ENCODE peak calls at places on chromosomes 2 and 18, in eight cellular contexts. C is lower lobe of right lung, U is SK-N-SH, D is keratinocyte, V is transverse colon, W is PC-9, B is aorta, E is stomach. O is an unnamed sample. For H3K9me3, the result is how much of the 10 kb centered on the place peaks cover.

GRCh38 chr2:10170256-10170655 is 47.7 kb downstream of the RRM2 start:
- DNase-seq in W (peak), U (peak), E (no peak), C (no peak), B (no peak), V (no peak), D (no peak), O (no peak)

GRCh38 chr2:232292395-232293154 is 86.0 kb upstream of the ALPP start:
- DNase-seq in W (peak), D (no peak), C (peak), V (peak), U (peak), E (peak), B (no peak), O (peak)

GRCh38 chr2:200399046-200399445 is 92.6 kb downstream of the SPATS2L start:
- DNase-seq in W (no peak), C (no peak), V (no peak), E (no peak), B (no peak), D (no peak), U (no peak), O (no peak)

GRCh38 chr18:45168883-45169585 is 446.2 kb upstream of the SLC14A2 start:
- DNase-seq in C (no peak), D (peak), U (no peak), B (no peak), V (no peak), W (no peak), E (no peak), O (no peak)

GRCh38 chr2:27903649-27904544 is 13.4 kb downstream of the BABAM2 start:
- DNase-seq in E (no peak), C (no peak), V (no peak), W (no peak), U (no peak), B (no peak), D (no peak), O (no peak)

GRCh38 chr2:27723372-27724144 is 48.0 kb upstream of the MRPL33 start:
- DNase-seq in E (peak), W (peak), B (peak), U (peak), D (peak), V (peak), C (peak), O (peak)

GRCh38 chr2:219912530-219912929 is 285.1 kb downstream of the SLC4A3 start:
- DNase-seq in W (no peak), D (no peak), C (no peak), V (no peak), E (no peak), U (no peak), B (no peak), O (no peak)

GRCh38 chr2:233995985-233996384 is 54.5 kb upstream of the SPP2 start:
- DNase-seq in D (no peak), E (no peak), W (no peak), V (no peak), U (no peak), C (no peak), B (no peak), O (no peak)

GRCh38 chr2:62539892-62540785 is 34.1 kb upstream of the TMEM17 start:
- DNase-seq in E (no peak), C (no peak), V (no peak), W (no peak), B (no peak), D (no peak), U (no peak), O (no peak)

GRCh38 chr2:85804583-85804982 is 50.8 kb downstream of the ATOH8 start:
- DNase-seq in E (no peak), U (peak), V (peak), B (no peak), D (no peak), C (no peak), W (no peak), O (no peak)

GRCh38 chr2:29262681-29263260 is 147.6 kb downstream of the CLIP4 start:
- DNase-seq in D (no peak), W (no peak), U (peak), B (no peak), V (no peak), C (no peak), E (no peak), O (peak)

GRCh38 chr2:30971291-30972025 is 164.2 kb upstream of the CAPN13 start:
- DNase-seq in B (no peak), C (no peak), E (no peak), U (no peak), W (no peak), V (no peak), D (no peak), O (no peak)

GRCh38 chr2:106144621-106145331 is 49.3 kb downstream of the UXS1 start:
- DNase-seq in U (no peak), D (no peak), V (no peak), B (no peak), W (no peak), E (no peak), C (no peak), O (no peak)

GRCh38 chr2:159075726-159076125 is 107.3 kb downstream of the TANC1 start:
- DNase-seq in D (no peak), W (no peak), E (no peak), U (no peak), B (no peak), C (no peak), V (no peak), O (no peak)

GRCh38 chr2:240620859-240621258 is 4.4 kb upstream of the GPR35 start:
- DNase-seq in B (no peak), U (no peak), C (peak), V (no peak), E (no peak), W (no peak), D (no peak), O (peak)

GRCh38 chr2:15042824-15043223 is 410.3 kb downstream of the LRATD1 start:
- DNase-seq in V (peak), W (no peak), C (no peak), E (peak), U (no peak), D (no peak), B (no peak), O (no peak)

GRCh38 chr2:113838277-113838676 is 51.6 kb upstream of the ACTR3 start:
- DNase-seq in W (no peak), E (no peak), V (no peak), D (no peak), B (no peak), C (no peak), U (no peak), O (no peak)

GRCh38 chr2:229725716-229726346 is 11.5 kb upstream of the DNER start:
- DNase-seq in V (no peak), B (no peak), E (no peak), W (no peak), D (no peak), C (no peak), U (no peak), O (no peak)

GRCh38 chr2:75605770-75606535 is 40.6 kb upstream of the MRPL19 start:
- DNase-seq in W (peak), D (peak), E (no peak), C (peak), V (no peak), B (no peak), U (no peak), O (no peak)

GRCh38 chr2:42217914-42218313 is 48.8 kb downstream of the EML4 start:
- DNase-seq in V (no peak), B (no peak), C (no peak), D (no peak), U (no peak), E (no peak), W (no peak), O (no peak)

GRCh38 chr2:21413082-21413481 is 289.3 kb downstream of the TDRD15 start:
- DNase-seq in D (no peak), W (no peak), U (no peak), V (no peak), C (no peak), E (no peak), B (no peak), O (no peak)

GRCh38 chr2:16140771-16141640 is 200.7 kb downstream of the MYCN start:
- DNase-seq in W (no peak), U (no peak), B (no peak), C (no peak), E (no peak), D (no peak), V (no peak), O (peak)

GRCh38 chr2:200810252-200810650 is 1.5 kb upstream of the BZW1 start:
- DNase-seq in E (peak), U (no peak), C (no peak), W (no peak), B (no peak), V (no peak), D (no peak), O (no peak)

GRCh38 chr2:216526939-216527338 is 28.3 kb downstream of the RPL37A start:
- DNase-seq in D (no peak), B (no peak), U (no peak), V (no peak), E (no peak), W (no peak), C (no peak), O (no peak)

GRCh38 chr2:189580267-189580661 is 322 bp downstream of the SLC40A1 start:
- DNase-seq in V (peak), C (peak), U (peak), D (no peak), E (peak), W (peak), B (no peak), O (peak)

GRCh38 chr2:191204443-191204842 is 40.8 kb upstream of the MYO1B start:
- DNase-seq in B (no peak), C (no peak), E (no peak), V (no peak), W (no peak), D (no peak), U (no peak), O (no peak)

GRCh38 chr2:100702444-100703134 is 117.3 kb upstream of the NPAS2 start:
- DNase-seq in E (no peak), C (no peak), B (no peak), W (no peak), U (no peak), V (no peak), D (no peak), O (no peak)

GRCh38 chr2:97718942-97719341 is 5.6 kb downstream of the ZAP70 start:
- DNase-seq in C (no peak), D (no peak), V (no peak), B (peak), U (no peak), W (no peak), E (no peak), O (no peak)

GRCh38 chr2:28338046-28338753 is 54.5 kb upstream of the FOSL2 start:
- DNase-seq in U (no peak), B (peak), V (peak), C (no peak), E (peak), W (no peak), D (peak), O (no peak)

GRCh38 chr18:49768051-49768391 is 45.3 kb downstream of the ACAA2 start:
- DNase-seq in W (peak), B (no peak), D (peak), E (peak), V (peak), U (no peak), C (no peak), O (no peak)

GRCh38 chr2:65856423-65856822 is 424.0 kb upstream of the SPRED2 start:
- DNase-seq in W (no peak), U (no peak), D (no peak), C (no peak), E (no peak), B (no peak), V (no peak), O (no peak)

GRCh38 chr2:226652388-226652787 is 147.2 kb downstream of the IRS1 start:
- DNase-seq in D (peak), C (no peak), B (no peak), W (peak), E (no peak), U (no peak), V (no peak), O (no peak)

GRCh38 chr2:226647626-226648518 is 151.7 kb downstream of the IRS1 start:
- DNase-seq in D (no peak), U (no peak), E (no peak), V (no peak), B (no peak), C (no peak), W (no peak), O (no peak)

GRCh38 chr2:226652983-226653765 is 146.4 kb downstream of the IRS1 start:
- DNase-seq in C (no peak), V (no peak), B (no peak), W (no peak), E (no peak), D (no peak), U (no peak), O (no peak)

GRCh38 chr2:226649201-226649600 is 150.4 kb downstream of the IRS1 start:
- DNase-seq in B (no peak), U (no peak), C (no peak), E (no peak), D (no peak), V (no peak), W (no peak), O (no peak)

DNA sequence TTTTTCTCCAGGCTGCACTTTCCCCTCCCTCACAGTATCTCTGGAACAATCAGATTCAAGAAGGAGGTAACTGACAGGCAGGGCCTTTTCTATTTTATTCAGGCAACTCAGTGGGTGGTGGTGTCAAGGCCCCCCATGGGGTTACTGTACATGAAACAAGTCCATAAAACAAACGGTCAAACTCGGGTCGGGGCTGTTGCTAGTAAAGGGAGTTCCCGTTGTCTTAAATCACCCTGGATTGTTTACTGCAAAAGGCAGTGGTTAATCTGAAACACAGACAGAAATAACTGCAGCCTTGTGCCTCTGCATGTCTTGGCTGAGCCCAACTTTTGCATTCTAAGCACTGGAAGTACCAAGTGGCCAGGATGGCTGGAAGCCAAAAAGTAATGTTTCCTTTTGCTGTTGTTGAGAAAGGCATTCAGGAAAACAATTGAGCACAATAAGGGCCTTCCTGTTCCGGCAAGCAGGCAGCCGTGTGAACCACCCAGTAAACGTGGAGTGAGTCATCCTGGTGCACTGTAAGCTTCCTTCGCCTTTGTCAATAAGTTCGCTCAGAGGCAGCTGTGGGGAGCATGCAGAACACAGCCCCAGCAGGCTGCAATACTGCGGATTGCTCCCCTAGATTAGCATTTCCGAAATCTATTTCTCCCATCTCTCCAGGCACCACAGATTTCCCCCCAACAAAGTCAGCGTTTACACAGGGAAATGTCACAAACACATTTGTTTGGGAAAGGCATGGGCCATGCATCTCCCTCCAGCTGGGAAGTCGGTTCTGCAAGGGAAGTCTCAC is 149.6 kb downstream of the IRS1 start:
- DNase-seq in E (peak), B (peak), W (peak), U (no peak), D (peak), C (peak), V (peak), O (no peak)
- H3K9me3 ChIP-seq in E (under half), B (under half), W (under half), U (under half), D (under half), C (under half), V (under half), O (under half)

GRCh38 chr2:144521702-144522101 is 1.8 kb upstream of the ZEB2 start:
- DNase-seq in B (no peak), V (no peak), U (no peak), C (no peak), W (no peak), E (no peak), D (no peak), O (no peak)

GRCh38 chr2:144520718-144521487 is 984 bp upstream of the ZEB2 start:
- DNase-seq in U (no peak), B (no peak), E (no peak), W (no peak), D (no peak), C (no peak), V (no peak), O (no peak)

GRCh38 chr2:144519597-144519933 is 354 bp downstream of the ZEB2 start:
- DNase-seq in B (no peak), V (no peak), W (no peak), D (no peak), E (no peak), C (no peak), U (no peak), O (no peak)

GRCh38 chr2:144518744-144519596 is 949 bp downstream of the ZEB2 start:
- DNase-seq in C (no peak), E (no peak), U (no peak), V (no peak), W (no peak), B (no peak), D (no peak), O (no peak)

DNA sequence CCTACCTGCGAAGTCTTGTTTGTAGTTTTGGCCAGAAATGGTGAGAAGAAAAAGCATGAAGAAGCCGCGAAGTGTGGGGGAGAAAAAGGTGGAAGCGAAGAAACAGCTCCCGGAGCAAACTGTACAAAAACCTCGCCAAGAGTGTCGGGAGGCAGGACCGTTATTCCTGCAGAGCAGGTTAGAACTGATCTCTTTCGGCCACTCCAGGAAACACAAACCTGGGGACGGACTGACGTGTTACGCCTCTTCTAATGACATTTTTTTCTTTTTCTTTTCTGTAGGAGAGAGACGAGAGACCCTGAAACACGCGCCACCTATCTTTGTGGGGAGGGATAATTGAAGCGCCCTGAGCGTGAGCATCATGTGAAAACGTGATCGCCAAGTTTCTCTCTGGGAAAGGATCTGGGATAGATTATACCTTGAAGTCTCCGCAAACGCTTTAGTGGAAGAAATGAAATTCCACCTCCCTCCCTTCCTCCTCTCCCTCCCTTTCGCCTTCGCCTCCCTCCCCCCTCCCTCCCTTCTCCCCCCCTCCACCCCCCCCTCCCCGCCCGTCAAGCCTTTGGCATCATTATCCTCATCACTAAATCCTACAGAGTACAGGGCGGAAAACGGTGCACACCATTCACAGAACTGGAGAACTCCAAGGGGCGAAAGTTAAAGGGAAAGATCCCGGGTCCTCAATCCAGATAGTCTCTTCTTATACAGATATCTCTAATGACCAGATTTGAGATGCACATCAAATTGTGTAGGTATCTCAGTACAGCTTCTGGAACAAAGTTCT is at the start of gene ZEB2:
- DNase-seq in U (peak), D (no peak), B (peak), W (no peak), V (peak), C (peak), E (no peak), O (peak)
- H3K4me3 ChIP-seq in U (peak), D (no peak), B (peak), W (no peak), V (peak), C (peak), E (peak), O (peak)

GRCh38 chr18:79890638-79891037 is 60.8 kb downstream of the SLC66A2 start:
- DNase-seq in V (no peak), B (no peak), U (no peak), C (no peak), E (no peak), W (no peak), D (no peak), O (no peak)
- H3K9me3 ChIP-seq in V (half or more), B (under half), U (under half), C (under half), E (half or more), W (under half), D (under half), O (under half)

DNA sequence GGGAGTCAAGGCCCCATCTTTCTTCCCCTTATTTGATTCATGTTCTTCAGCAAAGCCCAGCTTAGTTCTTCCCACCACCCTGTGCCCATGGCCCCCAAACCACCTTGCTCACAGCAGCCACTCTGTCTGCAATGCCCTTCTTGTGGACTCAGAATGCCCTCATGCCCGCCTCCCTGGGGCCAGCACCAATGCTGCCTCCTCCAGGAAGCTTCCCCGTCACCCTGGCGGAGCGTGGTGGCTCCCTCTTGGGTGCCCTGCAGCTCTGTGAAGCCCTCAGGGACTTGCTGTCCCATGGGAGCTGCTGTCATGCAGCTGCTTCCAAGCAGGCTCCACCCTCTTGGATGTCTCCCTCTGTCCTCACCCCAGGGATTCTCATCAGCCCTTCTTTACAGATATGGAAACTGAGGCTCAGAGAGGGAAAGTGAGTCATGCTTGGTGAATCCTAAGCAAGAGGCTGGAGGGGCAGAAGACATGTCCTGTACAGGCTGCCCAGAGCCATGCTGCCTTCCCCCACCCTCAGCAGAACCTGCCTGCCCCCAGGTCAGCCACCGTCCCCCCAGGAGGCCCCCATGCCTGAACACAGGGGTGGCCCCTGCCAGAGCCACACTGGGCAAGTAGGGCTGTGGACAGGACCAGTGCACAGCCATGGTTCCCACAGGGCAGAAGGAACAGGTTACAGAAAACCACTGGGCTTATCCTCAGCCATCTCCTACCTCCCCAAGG is 11.8 kb upstream of the DUSP2 start:
- DNase-seq in E (no peak), B (no peak), D (no peak), U (no peak), V (no peak), C (peak), W (no peak), O (no peak)
- H3K4me3 ChIP-seq in E (no peak), B (no peak), D (no peak), U (no peak), V (no peak), C (no peak), W (no peak), O (no peak)

DNA sequence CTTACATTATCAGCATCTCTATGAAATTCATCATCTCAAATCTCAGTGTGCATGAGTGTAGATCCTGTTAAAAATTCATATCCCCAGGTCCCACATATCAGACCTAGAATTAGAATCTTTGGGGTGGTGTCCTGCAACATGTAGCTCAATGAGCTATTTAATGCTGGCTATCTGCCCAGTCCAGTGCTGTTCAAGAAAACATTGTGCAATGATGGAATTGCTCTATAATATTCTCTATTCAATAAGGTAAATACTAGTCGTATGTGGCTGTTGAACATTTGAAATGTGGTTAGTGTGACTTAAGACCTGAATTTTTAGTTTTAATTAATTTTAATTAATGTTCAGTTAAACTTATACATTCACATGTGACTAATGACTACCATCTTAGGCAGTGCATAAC is 127.4 kb downstream of the NOL4 start:
- DNase-seq in U (no peak), D (no peak), W (no peak), B (no peak), E (no peak), V (no peak), C (no peak), O (no peak)
- H3K9me3 ChIP-seq in U (under half), D (under half), W (under half), B (under half), E (under half), V (under half), C (under half), O (under half)

O was measured in BE2C.